ENCODE peak calls at places on chromosomes 3 and 15, in five cellular contexts. H is CD8-positive, alpha-beta T cell; L is choroid plexus epithelial cell; J is mammary epithelial cell; E is GM23338. P is an unnamed sample.

GRCh38 chr15:71572452-71573053 is 237.8 kb upstream of the NR2E3 start:
- DNase-seq in H (no peak), L (peak; percentile 43), J (peak; percentile 77), E (peak; percentile 88), P (no peak)

GRCh38 chr3:127035672-127036071 is 52.8 kb downstream of the PLXNA1 start:
- DNase-seq in H (no peak), L (peak; percentile 55), J (peak; percentile 48), E (no peak), P (peak; percentile 82)

GRCh38 chr3:197372076-197372661 is 73.8 kb upstream of the DLG1 start:
- DNase-seq in H (no peak), L (peak; percentile 92), J (peak; percentile 93), E (peak; percentile 35), P (peak; percentile 76)

GRCh38 chr15:94070341-94071275 is 160.8 kb upstream of the MCTP2 start:
- DNase-seq in H (no peak), L (no peak), J (no peak), E (peak; percentile 31), P (no peak)

GRCh38 chr15:41828747-41829270 is 917 bp downstream of the JMJD7 start:
- DNase-seq in H (no peak), L (peak; percentile 35), J (peak; percentile 26), E (no peak), P (peak; percentile 31)

GRCh38 chr3:10933958-10934481 is 58.5 kb upstream of the SLC6A1 start:
- DNase-seq in H (no peak), L (peak; percentile 65), J (peak; percentile 67), E (peak; percentile 10), P (no peak)

GRCh38 chr3:142964150-142964498 is 650 bp upstream of the PAQR9 start:
- DNase-seq in H (no peak), L (no peak), J (no peak), E (peak; percentile 65), P (peak; percentile 10)

GRCh38 chr3:49940667-49941249 is 808 bp downstream of the RBM6 start:
- DNase-seq in H (no peak), L (no peak), J (no peak), E (no peak), P (no peak)

GRCh38 chr3:12758025-12758830 is 831 bp downstream of the TMEM40 start:
- DNase-seq in H (no peak), L (peak; percentile 93), J (peak; percentile 46), E (peak; percentile 32), P (peak; percentile 78)

GRCh38 chr3:12755754-12756153 is 3.3 kb downstream of the TMEM40 start:
- DNase-seq in H (no peak), L (no peak), J (no peak), E (no peak), P (no peak)

GRCh38 chr3:12756185-12756584 is 2.9 kb downstream of the TMEM40 start:
- DNase-seq in H (no peak), L (no peak), J (no peak), E (no peak), P (no peak)

GRCh38 chr3:12754315-12754714 is 4.7 kb downstream of the TMEM40 start:
- DNase-seq in H (no peak), L (no peak), J (no peak), E (no peak), P (no peak)

DNA sequence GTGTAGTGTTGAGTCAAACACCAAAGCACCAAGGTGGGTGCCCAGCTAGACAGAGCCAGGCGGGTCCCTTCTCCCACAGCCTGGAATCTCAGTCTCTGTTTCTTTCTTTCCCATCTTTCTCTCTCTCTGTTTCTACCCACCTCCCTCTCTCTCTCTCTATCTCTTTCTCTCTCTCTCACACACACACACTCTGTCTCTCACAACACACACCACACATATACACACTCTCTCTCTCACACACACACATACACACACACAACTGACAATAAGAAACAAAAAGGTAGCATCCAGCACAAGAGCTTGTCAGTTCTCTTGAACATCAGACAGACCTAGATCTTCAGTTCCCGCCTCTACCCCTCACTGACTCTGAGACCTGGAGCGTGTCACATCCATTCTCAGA is 2.4 kb downstream of the TMEM40 start:
- DNase-seq in H (no peak), L (no peak), J (no peak), E (no peak), P (no peak)
- H3K4me3 ChIP-seq in H (no peak overlapping the region), L (no peak overlapping the region), J (peak overlapping the region; percentile 23), E (no peak overlapping the region), P (no peak overlapping the region)

GRCh38 chr3:137763594-137763938 is 549 bp upstream of the SOX14 start:
- DNase-seq in H (no peak), L (no peak), J (no peak), E (peak; percentile 61), P (no peak)

GRCh38 chr3:137764563-137765309 is 621 bp downstream of the SOX14 start:
- DNase-seq in H (no peak), L (no peak), J (no peak), E (peak; percentile 54), P (no peak)

GRCh38 chr3:137762674-137763593 is 1.2 kb upstream of the SOX14 start:
- DNase-seq in H (no peak), L (no peak), J (no peak), E (peak; percentile 42), P (no peak)

GRCh38 chr3:137765310-137766033 is 1.4 kb downstream of the SOX14 start:
- DNase-seq in H (no peak), L (no peak), J (no peak), E (peak; percentile 41), P (no peak)

GRCh38 chr3:137764001-137764433 is at the start of gene SOX14:
- DNase-seq in H (no peak), L (no peak), J (no peak), E (peak; percentile 98), P (no peak)
- H3K4me3 ChIP-seq in H (no peak within 1 kb of the TSS), L (no peak within 1 kb of the TSS), J (no peak within 1 kb of the TSS), E (peak within 1 kb of the TSS; percentile 37), P (no peak within 1 kb of the TSS)

GRCh38 chr3:73071952-73072351 is 10.5 kb downstream of the EBLN2 start:
- DNase-seq in H (no peak), L (no peak), J (no peak), E (no peak), P (no peak)
- H3K4me3 ChIP-seq in H (no peak overlapping the region), L (no peak overlapping the region), J (no peak overlapping the region), E (no peak overlapping the region), P (no peak overlapping the region)

GRCh38 chr15:84752700-84753099 is 4.3 kb downstream of the ZNF592 start:
- DNase-seq in H (no peak), L (peak; percentile 41), J (no peak), E (no peak), P (peak; percentile 31)

GRCh38 chr15:84752195-84752594 is 3.8 kb downstream of the ZNF592 start:
- DNase-seq in H (no peak), L (no peak), J (no peak), E (no peak), P (no peak)

GRCh38 chr15:84748274-84749110 is at the start of gene ZNF592:
- DNase-seq in H (peak; percentile 90), L (peak; percentile 76), J (peak; percentile 66), E (peak; percentile 72), P (peak; percentile 69)

GRCh38 chr15:84749111-84749991 is 959 bp downstream of the ZNF592 start:
- DNase-seq in H (peak; percentile 62), L (peak; percentile 41), J (peak; percentile 15), E (peak; percentile 49), P (peak; percentile 34)

DNA sequence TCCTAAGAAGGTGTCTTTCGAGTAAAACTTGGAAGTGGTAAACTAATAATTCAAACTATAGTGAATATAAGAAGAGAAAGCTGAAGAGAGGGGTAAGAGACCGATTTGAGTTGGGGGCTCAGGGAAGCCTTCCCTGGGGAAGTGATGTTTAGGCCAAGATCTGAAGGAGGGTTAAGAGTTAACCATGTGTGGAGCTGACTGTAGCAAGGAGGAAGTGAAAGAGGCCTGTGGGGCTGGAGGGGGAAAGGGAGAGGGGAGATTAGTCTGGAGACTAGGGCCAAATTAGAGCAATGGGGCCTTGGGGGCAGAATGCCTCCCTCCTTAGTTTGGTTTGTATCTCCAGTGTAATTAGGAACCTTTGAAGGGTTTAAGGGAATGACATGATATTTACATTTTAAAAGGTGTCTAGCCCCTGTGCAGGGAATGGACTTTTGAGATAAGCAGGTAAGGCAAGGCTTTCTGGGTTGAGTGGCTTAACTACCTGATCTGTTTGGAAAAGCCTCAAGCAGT is 2.2 kb downstream of the ZNF592 start:
- DNase-seq in H (no peak), L (no peak), J (no peak), E (no peak), P (no peak)
- H3K4me3 ChIP-seq in H (no peak overlapping the region), L (peak overlapping the region; percentile 20), J (no peak overlapping the region), E (peak overlapping the region; percentile 36), P (peak overlapping the region; percentile 40)

GRCh38 chr15:26767169-26767670 is 5.6 kb downstream of the GABRB3 start:
- DNase-seq in H (no peak), L (no peak), J (no peak), E (peak; percentile 92), P (no peak)
- H3K4me3 ChIP-seq in H (no peak overlapping the region), L (no peak overlapping the region), J (no peak overlapping the region), E (peak overlapping the region; percentile 39), P (no peak overlapping the region)

DNA sequence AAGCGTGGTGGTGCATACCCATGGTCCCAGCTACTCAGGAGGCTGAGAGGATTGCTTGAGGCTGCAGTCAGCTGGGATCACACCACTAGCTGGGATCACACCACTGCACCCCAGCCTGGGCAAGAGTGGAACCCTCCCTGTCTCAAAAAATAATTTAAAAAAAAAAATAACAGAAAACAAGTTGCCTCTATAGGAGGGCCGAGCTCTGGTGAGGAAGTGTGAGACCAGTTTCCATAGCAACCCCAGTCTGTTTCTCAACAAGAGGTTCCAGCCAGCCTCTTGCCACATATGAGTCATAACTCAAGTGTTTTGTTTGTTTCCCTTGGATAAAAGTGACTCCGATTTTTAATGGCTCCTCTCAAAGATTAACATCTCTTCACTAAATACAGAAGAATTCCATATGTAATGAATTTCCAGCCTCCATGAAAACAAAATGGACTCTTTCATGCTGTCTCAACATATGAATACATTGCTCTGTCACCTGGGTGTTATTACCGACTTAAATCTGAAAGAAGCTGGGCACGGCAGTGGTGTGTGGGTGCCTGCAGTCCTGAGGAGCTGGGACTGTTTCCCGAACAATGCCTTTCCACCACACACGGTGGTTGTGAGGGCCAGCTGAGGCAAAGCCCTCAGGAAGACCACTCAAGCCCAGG is 19.7 kb downstream of the TMEM43 start:
- DNase-seq in H (peak; percentile 71), L (peak; percentile 100), J (peak; percentile 94), E (peak; percentile 84), P (peak; percentile 99)
- H3K4me3 ChIP-seq in H (peak overlapping the region; percentile 15), L (peak overlapping the region; percentile 26), J (no peak overlapping the region), E (no peak overlapping the region), P (peak overlapping the region; percentile 4)

GRCh38 chr3:182812123-182812522 is 18.8 kb downstream of the ATP11B start:
- DNase-seq in H (no peak), L (no peak), J (no peak), E (no peak), P (no peak)
- H3K4me3 ChIP-seq in H (no peak overlapping the region), L (no peak overlapping the region), J (no peak overlapping the region), E (no peak overlapping the region), P (no peak overlapping the region)

GRCh38 chr3:195009607-195010006 is 261.4 kb downstream of the XXYLT1 start:
- DNase-seq in H (no peak), L (no peak), J (no peak), E (no peak), P (no peak)
- H3K4me3 ChIP-seq in H (no peak overlapping the region), L (no peak overlapping the region), J (no peak overlapping the region), E (no peak overlapping the region), P (no peak overlapping the region)

P was measured in fibroblast of the aortic adventitia.